ENCODE peak calls at places on chromosomes 5 and 9, in seven cellular contexts. Z, M, O, H, B, Y and V are unnamed samples.
A peak's percentile ranks its signal among the peaks of the same experiment; 100 is the strongest.

GRCh38 chr9:72322678-72323077 is 42.3 kb downstream of the ZFAND5 start:
- DNase-seq in H (no peak), O (no peak), M (no peak), B (no peak), Z (no peak), Y (no peak), V (no peak)

GRCh38 chr5:35752012-35752411 is 104.7 kb upstream of the IL7R start:
- DNase-seq in M (no peak), B (no peak), Z (no peak), Y (no peak), H (no peak), O (no peak), V (no peak)

GRCh38 chr5:78518365-78519197 is 130.0 kb downstream of the LHFPL2 start:
- DNase-seq in Z (peak; percentile 83), B (peak; percentile 97), Y (peak; percentile 71), H (peak; percentile 81), M (peak; percentile 46), O (peak; percentile 70), V (peak; percentile 69)

GRCh38 chr5:17302138-17302537 is 84.7 kb downstream of the BASP1 start:
- DNase-seq in B (no peak), O (peak; percentile 49), Y (no peak), Z (no peak), M (no peak), H (no peak), V (no peak)

GRCh38 chr5:9302228-9302627 is 243.6 kb downstream of the SEMA5A start:
- DNase-seq in M (no peak), Z (peak; percentile 28), Y (no peak), O (no peak), H (no peak), B (peak; percentile 31), V (peak; percentile 51)

GRCh38 chr5:137751869-137752491 is 2.2 kb downstream of the HNRNPA0 start:
- DNase-seq in M (no peak), Y (peak; percentile 20), B (peak; percentile 89), H (peak; percentile 30), O (peak; percentile 78), Z (peak; percentile 89), V (peak; percentile 82)

GRCh38 chr5:41751867-41752266 is 118.4 kb downstream of the OXCT1 start:
- DNase-seq in M (no peak), H (no peak), Z (no peak), Y (no peak), O (no peak), B (no peak), V (no peak)

GRCh38 chr9:124551472-124552339 is 44.5 kb upstream of the NR5A1 start:
- DNase-seq in H (peak; percentile 32), M (no peak), Y (peak; percentile 42), O (peak; percentile 66), B (peak; percentile 70), Z (peak; percentile 66), V (peak; percentile 67)

GRCh38 chr5:141883184-141883947 is 5.2 kb upstream of the PCDH1 start:
- DNase-seq in B (peak; percentile 33), M (no peak), Y (no peak), H (peak; percentile 54), Z (peak; percentile 17), O (peak; percentile 19), V (peak; percentile 23)

GRCh38 chr5:79702606-79703380 is 13.2 kb downstream of the CMYA5 start:
- DNase-seq in H (no peak), B (peak; percentile 46), O (no peak), Z (peak; percentile 51), Y (no peak), M (peak; percentile 63), V (peak; percentile 47)
- TF ChIP-seq CTCF in H (peak; percentile 15), B (peak; percentile 55), O (peak; percentile 40), Z (peak; percentile 54), Y (peak; percentile 37), M (peak; percentile 46), V (peak; percentile 65)

GRCh38 chr5:180782748-180783147 is 19.9 kb downstream of the MGAT1 start:
- DNase-seq in B (no peak), Y (no peak), Z (no peak), M (no peak), O (no peak), H (no peak), V (no peak)

GRCh38 chr5:180785151-180785781 is 17.3 kb downstream of the MGAT1 start:
- DNase-seq in B (peak; percentile 89), Y (no peak), Z (peak; percentile 41), H (peak; percentile 60), M (no peak), O (no peak), V (peak; percentile 64)

GRCh38 chr5:180783340-180784052 is 19.1 kb downstream of the MGAT1 start:
- DNase-seq in M (no peak), H (no peak), Z (no peak), Y (no peak), B (no peak), O (no peak), V (no peak)

GRCh38 chr5:180785794-180786221 is 16.8 kb downstream of the MGAT1 start:
- DNase-seq in Y (no peak), Z (peak; percentile 44), O (no peak), H (peak; percentile 55), M (no peak), B (peak; percentile 79), V (peak; percentile 33)

GRCh38 chr5:180784497-180785097 is 18.0 kb downstream of the MGAT1 start:
- DNase-seq in B (peak; percentile 92), M (peak; percentile 57), H (peak; percentile 86), O (peak; percentile 85), Y (peak; percentile 82), Z (peak; percentile 89), V (peak; percentile 87)
- H3K4me3 ChIP-seq in B (no peak overlapping the region), M (no peak overlapping the region), H (no peak overlapping the region), O (no peak overlapping the region), Y (no peak overlapping the region), Z (no peak overlapping the region), V (no peak overlapping the region)

GRCh38 chr9:75979362-75979761 is 88.9 kb downstream of the PCSK5 start:
- DNase-seq in Z (no peak), H (no peak), O (peak; percentile 43), M (no peak), B (peak; percentile 45), Y (no peak), V (peak; percentile 12)
- TF ChIP-seq CTCF in Z (peak; percentile 28), H (no peak), O (peak; percentile 20), M (no peak), B (peak; percentile 36), Y (peak; percentile 23), V (peak; percentile 44)

DNA sequence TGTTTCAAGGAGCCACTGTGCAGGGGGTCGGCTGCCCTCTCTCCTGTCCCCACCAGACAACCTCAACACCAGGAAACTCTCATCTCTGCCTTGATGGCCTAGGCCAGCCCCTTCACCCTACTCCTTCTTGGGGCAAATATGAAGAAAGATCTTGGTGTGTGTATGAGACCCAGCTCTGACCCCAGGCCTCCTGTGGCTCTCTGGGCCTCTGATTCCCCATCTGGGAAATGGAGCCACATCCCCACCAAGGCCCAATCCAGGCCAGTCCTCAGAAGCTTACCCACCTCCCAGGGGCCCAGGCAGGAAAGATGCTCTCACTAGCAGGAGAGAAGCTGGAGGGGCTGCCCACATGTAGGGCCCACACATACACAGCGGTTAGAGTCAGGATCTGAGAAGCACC is 38.9 kb downstream of the BICD2 start:
- DNase-seq in O (no peak), Z (no peak), Y (no peak), B (no peak), H (no peak), M (no peak), V (no peak)
- H3K4me3 ChIP-seq in O (no peak overlapping the region), Z (no peak overlapping the region), Y (no peak overlapping the region), B (no peak overlapping the region), H (no peak overlapping the region), M (no peak overlapping the region), V (no peak overlapping the region)

DNA sequence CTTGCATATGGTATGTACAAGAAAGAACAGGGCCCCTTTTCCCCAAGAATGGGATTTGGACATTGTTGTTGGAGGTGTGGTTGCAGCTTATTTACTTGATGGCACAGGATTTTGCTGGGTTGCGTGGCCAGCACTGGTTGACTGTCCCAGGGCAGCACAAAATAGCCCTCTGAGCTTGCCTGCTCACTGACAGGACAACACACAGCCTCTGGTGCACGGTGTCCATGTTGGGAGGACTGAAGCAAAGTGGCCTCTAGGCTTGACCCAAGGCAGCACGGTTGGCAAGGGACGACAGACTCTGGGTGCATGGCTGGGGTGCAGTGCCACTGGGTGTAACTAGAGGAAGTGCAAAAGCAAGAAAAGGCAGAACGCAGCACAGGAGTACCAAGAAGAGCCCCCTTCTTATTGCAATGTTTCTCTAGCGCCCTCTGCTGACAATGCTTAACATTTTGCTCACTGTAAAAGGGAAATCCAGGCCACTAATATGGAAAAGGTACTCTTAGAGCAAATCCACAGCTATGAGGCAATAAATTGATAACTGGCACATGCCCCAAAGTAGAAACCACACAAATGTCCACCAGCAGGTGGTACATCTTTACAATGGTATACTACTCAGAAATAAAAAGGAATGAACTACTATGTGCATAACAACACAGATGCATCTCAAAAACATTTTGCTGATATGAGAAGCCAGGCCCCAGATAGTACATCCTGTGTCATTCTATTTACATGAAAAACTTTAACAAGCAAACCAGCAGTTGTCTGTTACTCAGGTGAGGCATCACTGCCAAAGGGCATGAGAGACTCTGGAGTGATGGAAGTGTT is 47.4 kb upstream of the BARX1 start:
- DNase-seq in Y (peak; percentile 16), M (no peak), H (peak; percentile 20), Z (peak; percentile 62), O (peak; percentile 57), B (peak; percentile 72), V (peak; percentile 72)
- TF ChIP-seq CTCF in Y (peak; percentile 56), M (no peak), H (peak; percentile 45), Z (peak; percentile 72), O (peak; percentile 48), B (peak; percentile 70), V (peak; percentile 71)

GRCh38 chr5:55232985-55233928 is at the start of gene CCNO:
- DNase-seq in M (no peak), B (peak; percentile 69), Y (peak; percentile 80), H (peak; percentile 89), Z (peak; percentile 52), O (peak; percentile 82), V (peak; percentile 65)

GRCh38 chr5:55232194-55232984 is 1.0 kb downstream of the CCNO start:
- DNase-seq in B (no peak), M (no peak), Y (peak; percentile 49), O (peak; percentile 55), H (peak; percentile 64), Z (no peak), V (no peak)

GRCh38 chr5:55231029-55231475 is 2.4 kb downstream of the CCNO start:
- DNase-seq in Z (no peak), M (no peak), O (no peak), Y (no peak), B (no peak), H (no peak), V (peak; percentile 33)

GRCh38 chr5:55230086-55230629 is 3.0 kb upstream of the MCIDAS start:
- DNase-seq in Y (no peak), Z (no peak), O (no peak), B (no peak), M (no peak), H (no peak), V (no peak)

GRCh38 chr5:55231476-55232193 is 1.8 kb downstream of the CCNO start:
- DNase-seq in O (no peak), M (no peak), Z (peak; percentile 45), H (peak; percentile 47), Y (peak; percentile 51), B (peak; percentile 47), V (peak; percentile 31)
- H3K4me3 ChIP-seq in O (peak overlapping the region; percentile 74), M (peak overlapping the region; percentile 58), Z (no peak overlapping the region), H (peak overlapping the region; percentile 51), Y (no peak overlapping the region), B (no peak overlapping the region), V (no peak overlapping the region)

GRCh38 chr5:172162348-172162747 is 25.7 kb downstream of the STK10 start:
- DNase-seq in M (no peak), Y (no peak), O (peak; percentile 38), H (no peak), B (no peak), Z (peak; percentile 28), V (no peak)
- TF ChIP-seq CTCF in M (no peak), Y (no peak), O (no peak), H (no peak), B (no peak), Z (no peak), V (peak; percentile 37)